ENCODE peak calls at places on chromosomes 7 and 10, in five cellular contexts. D is GF-D8; P is NCI-H1930; F is OCI-LY7; K is CD8-positive, alpha-beta memory T cell. V is an unnamed sample.

GRCh38 chr10:118594392-118595063 is 920 bp downstream of the PRLHR start:
- DNase-seq in F (no peak), D (no peak), P (no peak), K (no peak), V (no peak)

GRCh38 chr10:79424221-79425073 is 21.0 kb downstream of the ZCCHC24 start:
- DNase-seq in K (no peak), D (no peak), F (no peak), P (no peak), V (no peak)

GRCh38 chr7:93337047-93337446 is 104.9 kb downstream of the VPS50 start:
- DNase-seq in D (no peak), P (no peak), K (no peak), F (no peak), V (no peak)

GRCh38 chr7:113109718-113110117 is 8.6 kb downstream of the SMIM30 start:
- DNase-seq in K (no peak), P (no peak), D (no peak), F (no peak), V (no peak)

GRCh38 chr10:132430861-132431271 is 33.9 kb downstream of the PWWP2B start:
- DNase-seq in P (no peak), D (no peak), F (no peak), K (no peak), V (no peak)

GRCh38 chr7:71511361-71511807 is 379.4 kb downstream of the GALNT17 start:
- DNase-seq in D (no peak), F (no peak), K (no peak), P (no peak), V (no peak)

GRCh38 chr7:66682350-66683093 is 53.8 kb downstream of the KCTD7 start:
- DNase-seq in F (peak; percentile 36), K (no peak), P (no peak), D (no peak), V (peak; percentile 41)

GRCh38 chr10:71587941-71588573 is 131.5 kb downstream of the C10orf105 start:
- DNase-seq in P (no peak), F (no peak), D (no peak), K (no peak), V (no peak)

GRCh38 chr7:107291434-107291833 is 122.6 kb downstream of the HBP1 start:
- DNase-seq in P (no peak), K (no peak), D (no peak), F (no peak), V (no peak)

GRCh38 chr7:99365318-99366141 is 9.0 kb upstream of the ARPC1B start:
- DNase-seq in F (peak; percentile 55), D (no peak), K (peak; percentile 49), P (no peak), V (no peak)

GRCh38 chr10:21069929-21070363 is 172.8 kb upstream of the NEBL start:
- DNase-seq in F (no peak), K (no peak), D (no peak), P (no peak), V (no peak)

GRCh38 chr7:78080811-78081210 is 282.2 kb downstream of the PHTF2 start:
- DNase-seq in P (no peak), K (no peak), F (no peak), D (no peak), V (no peak)

GRCh38 chr10:5608608-5609270 is 57.7 kb downstream of the ASB13 start:
- DNase-seq in P (no peak), K (no peak), D (no peak), F (no peak), V (no peak)

GRCh38 chr7:80498481-80499349 is 13.1 kb downstream of the GNAT3 start:
- DNase-seq in P (no peak), K (no peak), D (no peak), F (no peak), V (no peak)

GRCh38 chr7:94888995-94889523 is 18.3 kb upstream of the PPP1R9A start:
- DNase-seq in D (no peak), P (no peak), F (no peak), K (no peak), V (no peak)

V was measured in MG63.